ENCODE peak calls at places on chromosomes 16 and 17, in four cellular contexts. One of them, this sample, is unnamed.

GRCh38 chr17:42883802-42884553 is 16.6 kb upstream of the G6PC1 start:
- DNase-seq in stimulated activated CD8-positive, alpha-beta memory T cell treated with anti-CD3 and anti-CD28 coated beads, Interleukin-15, amount 100 ng/mL, for 24 hours: no peak
- DNase-seq in mesothelial cell of epicardium: no peak
- DNase-seq in MCF 10A: no peak
- DNase-seq in this sample: no peak

GRCh38 chr17:10729334-10730193 is at the start of gene TMEM220:
- DNase-seq in stimulated activated CD8-positive, alpha-beta memory T cell treated with anti-CD3 and anti-CD28 coated beads, Interleukin-15, amount 100 ng/mL, for 24 hours: no peak
- DNase-seq in mesothelial cell of epicardium: peak
- DNase-seq in MCF 10A: no peak
- DNase-seq in this sample: peak

GRCh38 chr17:82648761-82649474 is 674 bp upstream of the WDR45B start:
- DNase-seq in stimulated activated CD8-positive, alpha-beta memory T cell treated with anti-CD3 and anti-CD28 coated beads, Interleukin-15, amount 100 ng/mL, for 24 hours: peak
- DNase-seq in mesothelial cell of epicardium: peak
- DNase-seq in MCF 10A: no peak
- DNase-seq in this sample: no peak

GRCh38 chr16:57245472-57246113 is 534 bp downstream of the ARL2BP start:
- DNase-seq in stimulated activated CD8-positive, alpha-beta memory T cell treated with anti-CD3 and anti-CD28 coated beads, Interleukin-15, amount 100 ng/mL, for 24 hours: no peak
- DNase-seq in mesothelial cell of epicardium: no peak
- DNase-seq in MCF 10A: no peak
- DNase-seq in this sample: peak

GRCh38 chr17:1347681-1348318 is 52.2 kb downstream of the YWHAE start:
- DNase-seq in stimulated activated CD8-positive, alpha-beta memory T cell treated with anti-CD3 and anti-CD28 coated beads, Interleukin-15, amount 100 ng/mL, for 24 hours: no peak
- DNase-seq in mesothelial cell of epicardium: no peak
- DNase-seq in MCF 10A: no peak
- DNase-seq in this sample: no peak

GRCh38 chr17:9576521-9577401 is at the start of gene CFAP52:
- DNase-seq in stimulated activated CD8-positive, alpha-beta memory T cell treated with anti-CD3 and anti-CD28 coated beads, Interleukin-15, amount 100 ng/mL, for 24 hours: peak
- DNase-seq in mesothelial cell of epicardium: peak
- DNase-seq in MCF 10A: peak
- DNase-seq in this sample: peak

GRCh38 chr16:86016201-86016965 is 117.4 kb downstream of the IRF8 start:
- DNase-seq in stimulated activated CD8-positive, alpha-beta memory T cell treated with anti-CD3 and anti-CD28 coated beads, Interleukin-15, amount 100 ng/mL, for 24 hours: peak
- DNase-seq in mesothelial cell of epicardium: no peak
- DNase-seq in MCF 10A: peak
- DNase-seq in this sample: peak

GRCh38 chr17:60751884-60752283 is 74.2 kb downstream of the BCAS3 start:
- DNase-seq in stimulated activated CD8-positive, alpha-beta memory T cell treated with anti-CD3 and anti-CD28 coated beads, Interleukin-15, amount 100 ng/mL, for 24 hours: no peak
- DNase-seq in mesothelial cell of epicardium: no peak
- DNase-seq in MCF 10A: no peak
- DNase-seq in this sample: no peak

GRCh38 chr16:2821483-2822157 is 4.6 kb downstream of the PRSS21 start:
- DNase-seq in stimulated activated CD8-positive, alpha-beta memory T cell treated with anti-CD3 and anti-CD28 coated beads, Interleukin-15, amount 100 ng/mL, for 24 hours: no peak
- DNase-seq in mesothelial cell of epicardium: no peak
- DNase-seq in MCF 10A: no peak
- DNase-seq in this sample: no peak

GRCh38 chr16:21197621-21198020 is 13.8 kb downstream of the ZP2 start:
- DNase-seq in stimulated activated CD8-positive, alpha-beta memory T cell treated with anti-CD3 and anti-CD28 coated beads, Interleukin-15, amount 100 ng/mL, for 24 hours: no peak
- DNase-seq in mesothelial cell of epicardium: no peak
- DNase-seq in MCF 10A: no peak
- DNase-seq in this sample: no peak

GRCh38 chr16:76532188-76532973 is 255.2 kb downstream of the CNTNAP4 start:
- DNase-seq in stimulated activated CD8-positive, alpha-beta memory T cell treated with anti-CD3 and anti-CD28 coated beads, Interleukin-15, amount 100 ng/mL, for 24 hours: no peak
- DNase-seq in mesothelial cell of epicardium: no peak
- DNase-seq in MCF 10A: no peak
- DNase-seq in this sample: no peak

GRCh38 chr17:61157246-61157887 is 242.3 kb upstream of the TBX2 start:
- DNase-seq in stimulated activated CD8-positive, alpha-beta memory T cell treated with anti-CD3 and anti-CD28 coated beads, Interleukin-15, amount 100 ng/mL, for 24 hours: no peak
- DNase-seq in mesothelial cell of epicardium: no peak
- DNase-seq in MCF 10A: no peak
- DNase-seq in this sample: peak

GRCh38 chr16:79651363-79651762 is 50.8 kb upstream of the MAF start:
- DNase-seq in stimulated activated CD8-positive, alpha-beta memory T cell treated with anti-CD3 and anti-CD28 coated beads, Interleukin-15, amount 100 ng/mL, for 24 hours: no peak
- DNase-seq in mesothelial cell of epicardium: no peak
- DNase-seq in MCF 10A: peak
- DNase-seq in this sample: peak

GRCh38 chr16:72475688-72476087 is 303.7 kb upstream of the PMFBP1 start:
- DNase-seq in stimulated activated CD8-positive, alpha-beta memory T cell treated with anti-CD3 and anti-CD28 coated beads, Interleukin-15, amount 100 ng/mL, for 24 hours: no peak
- DNase-seq in mesothelial cell of epicardium: no peak
- DNase-seq in MCF 10A: no peak
- DNase-seq in this sample: no peak

GRCh38 chr16:57060323-57061083 is 31.9 kb upstream of the CPNE2 start:
- DNase-seq in stimulated activated CD8-positive, alpha-beta memory T cell treated with anti-CD3 and anti-CD28 coated beads, Interleukin-15, amount 100 ng/mL, for 24 hours: no peak
- DNase-seq in mesothelial cell of epicardium: no peak
- DNase-seq in MCF 10A: no peak
- DNase-seq in this sample: no peak

GRCh38 chr16:31477220-31478216 is 5.4 kb upstream of the SLC5A2 start:
- DNase-seq in stimulated activated CD8-positive, alpha-beta memory T cell treated with anti-CD3 and anti-CD28 coated beads, Interleukin-15, amount 100 ng/mL, for 24 hours: no peak
- DNase-seq in mesothelial cell of epicardium: no peak
- DNase-seq in MCF 10A: no peak
- DNase-seq in this sample: no peak

GRCh38 chr17:76367647-76368046 is 13.9 kb upstream of the PRPSAP1 start:
- DNase-seq in stimulated activated CD8-positive, alpha-beta memory T cell treated with anti-CD3 and anti-CD28 coated beads, Interleukin-15, amount 100 ng/mL, for 24 hours: no peak
- DNase-seq in mesothelial cell of epicardium: no peak
- DNase-seq in MCF 10A: no peak
- DNase-seq in this sample: no peak

GRCh38 chr17:10631048-10631700 is 25.9 kb downstream of the MYH3 start:
- DNase-seq in stimulated activated CD8-positive, alpha-beta memory T cell treated with anti-CD3 and anti-CD28 coated beads, Interleukin-15, amount 100 ng/mL, for 24 hours: no peak
- DNase-seq in mesothelial cell of epicardium: no peak
- DNase-seq in MCF 10A: peak
- DNase-seq in this sample: peak

GRCh38 chr16:84194018-84194417 is 3.1 kb downstream of the ADAD2 start:
- DNase-seq in stimulated activated CD8-positive, alpha-beta memory T cell treated with anti-CD3 and anti-CD28 coated beads, Interleukin-15, amount 100 ng/mL, for 24 hours: no peak
- DNase-seq in mesothelial cell of epicardium: no peak
- DNase-seq in MCF 10A: no peak
- DNase-seq in this sample: no peak

GRCh38 chr17:352421-353212 is at the start of gene RPH3AL:
- DNase-seq in stimulated activated CD8-positive, alpha-beta memory T cell treated with anti-CD3 and anti-CD28 coated beads, Interleukin-15, amount 100 ng/mL, for 24 hours: no peak
- DNase-seq in mesothelial cell of epicardium: no peak
- DNase-seq in MCF 10A: no peak
- DNase-seq in this sample: peak